ENCODE peak calls at places on chromosomes 5 and 9, in seven cellular contexts. A is astrocyte of the cerebellum; B is AG10803; K is CD4-positive, alpha-beta T cell; T is Peyer's patch; S is heart left ventricle; D is A549. I is an unnamed sample.

GRCh38 chr9:127634698-127635097 is 22.6 kb downstream of the STXBP1 start:
- DNase-seq in T (no peak), B (no peak), S (no peak), A (no peak), K (no peak), D (no peak), I (no peak)

GRCh38 chr9:135680091-135680490 is 17.0 kb downstream of the LCN9 start:
- DNase-seq in A (no peak), T (no peak), D (no peak), S (no peak), K (no peak), B (no peak), I (no peak)

GRCh38 chr9:70044450-70045307 is 1.0 kb downstream of the MAMDC2 start:
- DNase-seq in T (no peak), K (no peak), D (peak; percentile 15), S (no peak), A (no peak), B (peak; percentile 18), I (no peak)

GRCh38 chr5:116652196-116652729 is 77.6 kb upstream of the SEMA6A start:
- DNase-seq in D (no peak), S (peak; percentile 57), T (no peak), A (peak; percentile 79), B (peak; percentile 35), K (no peak), I (no peak)

GRCh38 chr9:82665324-82665723 is 397.6 kb downstream of the RASEF start:
- DNase-seq in D (no peak), B (no peak), T (no peak), A (no peak), S (no peak), K (no peak), I (no peak)

GRCh38 chr5:142794527-142794926 is 24.4 kb downstream of the ARHGAP26 start:
- DNase-seq in T (no peak), S (no peak), K (no peak), B (no peak), A (no peak), D (no peak), I (no peak)

GRCh38 chr9:8374471-8374870 is 574.9 kb upstream of the DMAC1 start:
- DNase-seq in K (no peak), B (no peak), A (no peak), S (no peak), D (no peak), T (no peak), I (no peak)

GRCh38 chr9:116238225-116238624 is 84.6 kb downstream of the PAPPA start:
- DNase-seq in D (peak; percentile 62), S (no peak), T (no peak), B (peak; percentile 88), K (no peak), A (peak; percentile 31), I (peak; percentile 34)

GRCh38 chr5:134523543-134524136 is 1.8 kb upstream of the JADE2 start:
- DNase-seq in A (no peak), K (no peak), B (no peak), D (no peak), T (no peak), S (no peak), I (no peak)

GRCh38 chr5:53034832-53035231 is 45.7 kb downstream of the ITGA2 start:
- DNase-seq in K (no peak), S (no peak), T (no peak), D (no peak), B (no peak), A (no peak), I (no peak)

GRCh38 chr5:173327084-173327947 is 898 bp downstream of the STC2 start:
- DNase-seq in T (no peak), B (peak; percentile 68), D (peak; percentile 45), K (no peak), A (no peak), S (no peak), I (no peak)

GRCh38 chr5:132067451-132067850 is 6.1 kb upstream of the CSF2 start:
- DNase-seq in T (no peak), D (no peak), K (no peak), S (no peak), A (no peak), B (no peak), I (no peak)

GRCh38 chr9:91071185-91071990 is 269.8 kb downstream of the SYK start:
- DNase-seq in T (no peak), S (no peak), A (peak; percentile 50), D (no peak), K (no peak), B (peak; percentile 95), I (peak; percentile 54)

GRCh38 chr9:125763373-125763772 is 16.2 kb downstream of the PBX3 start:
- DNase-seq in D (no peak), B (no peak), T (no peak), K (no peak), S (no peak), A (peak; percentile 49), I (no peak)

GRCh38 chr5:169142264-169142970 is 158.5 kb downstream of the SLIT3 start:
- DNase-seq in D (no peak), T (no peak), K (no peak), S (peak; percentile 50), A (no peak), B (peak; percentile 40), I (no peak)

GRCh38 chr5:126104341-126104740 is 318.9 kb upstream of the GRAMD2B start:
- DNase-seq in T (no peak), K (no peak), B (no peak), D (no peak), S (no peak), A (no peak), I (no peak)

GRCh38 chr5:140261403-140262171 is 41.3 kb downstream of the PFDN1 start:
- DNase-seq in D (peak; percentile 93), T (peak; percentile 74), K (no peak), B (peak; percentile 85), S (peak; percentile 70), A (peak; percentile 75), I (peak; percentile 62)

GRCh38 chr5:175517824-175518450 is 39.6 kb downstream of the SFXN1 start:
- DNase-seq in A (peak; percentile 84), K (peak; percentile 22), T (no peak), B (peak; percentile 18), D (no peak), S (no peak), I (no peak)

GRCh38 chr9:87577746-87578145 is 80.1 kb downstream of the DAPK1 start:
- DNase-seq in K (no peak), T (no peak), D (no peak), S (no peak), B (no peak), A (no peak), I (no peak)

GRCh38 chr5:14038341-14038959 is 94.0 kb upstream of the DNAH5 start:
- DNase-seq in D (peak; percentile 69), S (no peak), A (no peak), B (peak; percentile 85), T (no peak), K (no peak), I (peak; percentile 57)

GRCh38 chr5:149264432-149265069 is 7.1 kb upstream of the AFAP1L1 start:
- DNase-seq in K (peak; percentile 70), D (peak; percentile 23), B (no peak), T (no peak), S (no peak), A (no peak), I (no peak)
- TF ChIP-seq CTCF in K (peak; percentile 87), D (no peak), B (peak; percentile 18), T (peak; percentile 56), S (peak; percentile 39), A (peak; percentile 45), I (no peak)

GRCh38 chr5:73939535-73939934 is 313.5 kb downstream of the ARHGEF28 start:
- DNase-seq in K (no peak), A (no peak), S (no peak), D (no peak), B (no peak), T (no peak), I (no peak)

GRCh38 chr5:73938280-73938937 is 312.4 kb downstream of the ARHGEF28 start:
- DNase-seq in A (peak; percentile 99), D (peak; percentile 28), B (peak; percentile 99), T (no peak), K (no peak), S (no peak), I (peak; percentile 72)

GRCh38 chr5:73940747-73941146 is 314.8 kb downstream of the ARHGEF28 start:
- DNase-seq in T (no peak), D (no peak), A (no peak), S (no peak), K (no peak), B (no peak), I (no peak)

GRCh38 chr5:73938938-73939320 is 312.9 kb downstream of the ARHGEF28 start:
- DNase-seq in K (no peak), D (no peak), B (no peak), A (no peak), T (no peak), S (no peak), I (no peak)

DNA sequence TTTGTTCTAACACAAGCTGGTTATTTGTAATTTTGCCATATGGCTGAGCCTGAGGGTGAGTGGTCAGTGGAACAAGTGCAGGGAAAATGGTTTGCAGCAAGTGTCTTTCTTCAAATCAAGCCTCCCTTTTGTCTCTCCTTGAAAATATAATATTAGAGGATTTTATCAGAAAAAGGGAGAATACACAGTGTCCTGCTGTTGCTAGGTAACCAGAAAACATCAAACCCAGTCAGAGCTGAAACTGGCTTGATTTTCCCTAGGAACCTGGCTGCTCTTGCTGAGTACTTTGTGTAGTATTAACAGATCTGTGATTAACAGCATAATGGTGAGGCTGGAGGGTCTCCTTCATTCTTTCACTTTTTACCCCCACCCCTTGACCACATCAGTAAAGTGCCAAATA is 314.0 kb downstream of the ARHGEF28 start:
- DNase-seq in K (no peak), A (no peak), D (no peak), B (peak; percentile 52), S (no peak), T (no peak), I (no peak)
- TF ChIP-seq CTCF in K (no peak), A (no peak), D (no peak), B (no peak), S (no peak), T (no peak), I (no peak)

GRCh38 chr9:79430599-79430998 is 141.2 kb upstream of the TLE4 start:
- DNase-seq in S (no peak), D (no peak), B (peak; percentile 4), A (no peak), K (no peak), T (no peak), I (no peak)

GRCh38 chr9:79431019-79431679 is 140.6 kb upstream of the TLE4 start:
- DNase-seq in D (no peak), B (no peak), T (no peak), A (peak; percentile 2), K (no peak), S (no peak), I (no peak)

GRCh38 chr9:79428422-79428821 is 143.3 kb upstream of the TLE4 start:
- DNase-seq in K (no peak), A (no peak), S (no peak), T (no peak), D (no peak), B (no peak), I (no peak)

DNA sequence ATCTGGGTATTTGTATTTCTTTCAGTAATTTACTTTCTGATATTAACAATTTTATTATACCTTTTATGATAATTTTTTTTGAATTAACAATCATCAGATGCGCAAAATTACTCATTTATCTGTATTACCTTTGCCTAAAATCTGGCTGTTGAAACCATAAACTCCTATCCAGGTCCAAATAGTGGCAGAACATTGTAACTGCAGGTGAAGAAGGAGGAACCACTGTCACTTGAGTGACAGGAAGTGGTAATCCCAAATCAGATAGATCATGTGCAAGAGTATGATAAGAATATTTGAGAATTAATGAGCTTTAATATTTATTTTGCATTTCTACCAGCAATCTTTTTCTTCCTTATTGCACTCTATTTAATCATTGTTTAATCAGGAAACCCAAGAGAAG is 139.3 kb upstream of the TLE4 start:
- DNase-seq in K (no peak), T (no peak), S (no peak), A (no peak), B (no peak), D (peak; percentile 6), I (no peak)
- TF ChIP-seq CTCF in K (no peak), T (no peak), S (no peak), A (no peak), B (no peak), D (no peak), I (no peak)

GRCh38 chr9:131856105-131856504 is 116.2 kb upstream of the RAPGEF1 start:
- DNase-seq in A (no peak), D (peak; percentile 56), T (no peak), S (no peak), B (no peak), K (no peak), I (no peak)
- TF ChIP-seq CTCF in A (peak; percentile 17), D (peak; percentile 12), T (no peak), S (no peak), B (no peak), K (no peak), I (no peak)

I was measured in AG09319.